ENCODE peak calls at places on chromosome 21, in eight cellular contexts. One of them, this sample, is unnamed.

GRCh38 chr21:33402011-33402979 is 918 bp upstream of the IFNGR2 start:
- DNase-seq in Peyer's patch: peak
- DNase-seq in endothelial cell: peak
- DNase-seq in AG09309: no peak
- DNase-seq in ovary: peak
- DNase-seq in GM23338: peak
- DNase-seq in IMR-90: peak
- DNase-seq in Calu3: no peak
- DNase-seq in this sample: peak

GRCh38 chr21:42737969-42738590 is 84.7 kb downstream of the PDE9A start:
- DNase-seq in IMR-90: no peak
- DNase-seq in ovary: peak
- DNase-seq in AG09309: no peak
- DNase-seq in Peyer's patch: peak
- DNase-seq in GM23338: no peak
- DNase-seq in endothelial cell: no peak
- DNase-seq in Calu3: peak
- DNase-seq in this sample: peak

GRCh38 chr21:28220670-28221069 is 772.0 kb downstream of the LTN1 start:
- DNase-seq in GM23338: no peak
- DNase-seq in endothelial cell: no peak
- DNase-seq in Peyer's patch: no peak
- DNase-seq in AG09309: no peak
- DNase-seq in IMR-90: peak
- DNase-seq in ovary: no peak
- DNase-seq in Calu3: no peak
- DNase-seq in this sample: no peak

GRCh38 chr21:29939859-29940245 is at the start of gene GRIK1:
- DNase-seq in AG09309: no peak
- DNase-seq in ovary: no peak
- DNase-seq in endothelial cell: no peak
- DNase-seq in Calu3: no peak
- DNase-seq in Peyer's patch: no peak
- DNase-seq in GM23338: peak
- DNase-seq in IMR-90: no peak
- DNase-seq in this sample: no peak

GRCh38 chr21:30561264-30561895 is at the start of gene KRTAP19-7:
- DNase-seq in ovary: no peak
- DNase-seq in Calu3: no peak
- DNase-seq in endothelial cell: no peak
- DNase-seq in Peyer's patch: no peak
- DNase-seq in IMR-90: no peak
- DNase-seq in GM23338: no peak
- DNase-seq in AG09309: no peak
- DNase-seq in this sample: no peak

GRCh38 chr21:27528697-27529096 is 561.8 kb upstream of the ADAMTS5 start:
- DNase-seq in GM23338: no peak
- DNase-seq in IMR-90: peak
- DNase-seq in AG09309: no peak
- DNase-seq in ovary: no peak
- DNase-seq in Peyer's patch: no peak
- DNase-seq in endothelial cell: no peak
- DNase-seq in Calu3: no peak
- DNase-seq in this sample: no peak

GRCh38 chr21:33684923-33685560 is 42.7 kb downstream of the ITSN1 start:
- DNase-seq in IMR-90: peak
- DNase-seq in ovary: no peak
- DNase-seq in GM23338: peak
- DNase-seq in endothelial cell: no peak
- DNase-seq in Peyer's patch: no peak
- DNase-seq in AG09309: no peak
- DNase-seq in Calu3: no peak
- DNase-seq in this sample: no peak

GRCh38 chr21:42352433-42353095 is 1.8 kb upstream of the TFF2 start:
- DNase-seq in Peyer's patch: peak
- DNase-seq in Calu3: no peak
- DNase-seq in AG09309: no peak
- DNase-seq in ovary: no peak
- DNase-seq in IMR-90: no peak
- DNase-seq in GM23338: no peak
- DNase-seq in endothelial cell: no peak
- DNase-seq in this sample: no peak

GRCh38 chr21:36535618-36536241 is 55.8 kb upstream of the CLDN14 start:
- DNase-seq in IMR-90: no peak
- DNase-seq in Calu3: no peak
- DNase-seq in Peyer's patch: no peak
- DNase-seq in endothelial cell: no peak
- DNase-seq in AG09309: no peak
- DNase-seq in GM23338: no peak
- DNase-seq in ovary: no peak
- DNase-seq in this sample: no peak

GRCh38 chr21:35428489-35428888 is 379.4 kb upstream of the RUNX1 start:
- DNase-seq in ovary: no peak
- DNase-seq in endothelial cell: no peak
- DNase-seq in IMR-90: no peak
- DNase-seq in Calu3: no peak
- DNase-seq in AG09309: no peak
- DNase-seq in GM23338: peak
- DNase-seq in Peyer's patch: no peak
- DNase-seq in this sample: no peak

GRCh38 chr21:43771698-43772367 is 4.3 kb downstream of the CSTB start:
- DNase-seq in Calu3: no peak
- DNase-seq in endothelial cell: no peak
- DNase-seq in GM23338: no peak
- DNase-seq in Peyer's patch: no peak
- DNase-seq in AG09309: no peak
- DNase-seq in ovary: no peak
- DNase-seq in IMR-90: no peak
- DNase-seq in this sample: no peak

GRCh38 chr21:33760641-33761103 is 118.4 kb downstream of the ITSN1 start:
- DNase-seq in Peyer's patch: no peak
- DNase-seq in IMR-90: peak
- DNase-seq in GM23338: no peak
- DNase-seq in AG09309: peak
- DNase-seq in Calu3: no peak
- DNase-seq in ovary: no peak
- DNase-seq in endothelial cell: no peak
- DNase-seq in this sample: no peak

GRCh38 chr21:34092241-34092921 is 19.0 kb downstream of the MRPS6 start:
- DNase-seq in endothelial cell: no peak
- DNase-seq in AG09309: no peak
- DNase-seq in Peyer's patch: no peak
- DNase-seq in GM23338: peak
- DNase-seq in ovary: no peak
- DNase-seq in IMR-90: no peak
- DNase-seq in Calu3: no peak
- DNase-seq in this sample: no peak

GRCh38 chr21:29083306-29083705 is 9.9 kb upstream of the CCT8 start:
- DNase-seq in AG09309: no peak
- DNase-seq in IMR-90: no peak
- DNase-seq in GM23338: no peak
- DNase-seq in endothelial cell: no peak
- DNase-seq in ovary: no peak
- DNase-seq in Peyer's patch: no peak
- DNase-seq in Calu3: no peak
- DNase-seq in this sample: no peak

GRCh38 chr21:36507397-36508018 is 27.6 kb upstream of the CLDN14 start:
- DNase-seq in Calu3: no peak
- DNase-seq in IMR-90: peak
- DNase-seq in ovary: no peak
- DNase-seq in GM23338: no peak
- DNase-seq in endothelial cell: no peak
- DNase-seq in AG09309: no peak
- DNase-seq in Peyer's patch: no peak
- DNase-seq in this sample: no peak

GRCh38 chr21:44887807-44888580 is 14.5 kb upstream of the PTTG1IP start:
- DNase-seq in endothelial cell: no peak
- DNase-seq in GM23338: no peak
- DNase-seq in AG09309: no peak
- DNase-seq in Calu3: no peak
- DNase-seq in ovary: no peak
- DNase-seq in Peyer's patch: no peak
- DNase-seq in IMR-90: no peak
- DNase-seq in this sample: no peak

GRCh38 chr21:35927262-35927661 is 133.1 kb downstream of the SETD4 start:
- DNase-seq in AG09309: no peak
- DNase-seq in Calu3: no peak
- DNase-seq in GM23338: no peak
- DNase-seq in endothelial cell: no peak
- DNase-seq in IMR-90: no peak
- DNase-seq in ovary: no peak
- DNase-seq in Peyer's patch: no peak
- DNase-seq in this sample: no peak

GRCh38 chr21:15282666-15283065 is 217.9 kb upstream of the NRIP1 start:
- DNase-seq in endothelial cell: no peak
- DNase-seq in ovary: no peak
- DNase-seq in AG09309: no peak
- DNase-seq in Peyer's patch: no peak
- DNase-seq in Calu3: no peak
- DNase-seq in IMR-90: no peak
- DNase-seq in GM23338: no peak
- DNase-seq in this sample: no peak

GRCh38 chr21:43467785-43468184 is 40.9 kb upstream of the SIK1 start:
- DNase-seq in IMR-90: no peak
- DNase-seq in endothelial cell: no peak
- DNase-seq in GM23338: no peak
- DNase-seq in AG09309: no peak
- DNase-seq in ovary: no peak
- DNase-seq in Peyer's patch: peak
- DNase-seq in Calu3: no peak
- DNase-seq in this sample: no peak

GRCh38 chr21:14533555-14534400 is 12.3 kb downstream of the SAMSN1 start:
- DNase-seq in ovary: no peak
- DNase-seq in Calu3: peak
- DNase-seq in endothelial cell: no peak
- DNase-seq in GM23338: no peak
- DNase-seq in Peyer's patch: no peak
- DNase-seq in IMR-90: no peak
- DNase-seq in AG09309: no peak
- DNase-seq in this sample: no peak

GRCh38 chr21:33293811-33294216 is 27.6 kb downstream of the IL10RB start:
- DNase-seq in endothelial cell: no peak
- DNase-seq in AG09309: no peak
- DNase-seq in IMR-90: no peak
- DNase-seq in ovary: no peak
- DNase-seq in Peyer's patch: no peak
- DNase-seq in Calu3: peak
- DNase-seq in GM23338: no peak
- DNase-seq in this sample: no peak

GRCh38 chr21:25281134-25281533 is 326.1 kb downstream of the MRPL39 start:
- DNase-seq in ovary: no peak
- DNase-seq in endothelial cell: no peak
- DNase-seq in Peyer's patch: no peak
- DNase-seq in Calu3: no peak
- DNase-seq in AG09309: no peak
- DNase-seq in IMR-90: no peak
- DNase-seq in GM23338: no peak
- DNase-seq in this sample: no peak

GRCh38 chr21:25280061-25280460 is 327.2 kb downstream of the MRPL39 start:
- DNase-seq in ovary: no peak
- DNase-seq in AG09309: no peak
- DNase-seq in Peyer's patch: no peak
- DNase-seq in endothelial cell: no peak
- DNase-seq in Calu3: no peak
- DNase-seq in IMR-90: no peak
- DNase-seq in GM23338: peak
- DNase-seq in this sample: no peak

GRCh38 chr21:25283720-25284119 is 323.6 kb downstream of the MRPL39 start:
- DNase-seq in IMR-90: peak
- DNase-seq in endothelial cell: peak
- DNase-seq in Calu3: no peak
- DNase-seq in ovary: no peak
- DNase-seq in AG09309: peak
- DNase-seq in GM23338: peak
- DNase-seq in Peyer's patch: no peak
- DNase-seq in this sample: no peak
- TF ChIP-seq CTCF in IMR-90: peak
- TF ChIP-seq CTCF in endothelial cell: peak
- TF ChIP-seq CTCF in Calu3: no peak
- TF ChIP-seq CTCF in ovary: no peak
- TF ChIP-seq CTCF in AG09309: peak
- TF ChIP-seq CTCF in GM23338: peak
- TF ChIP-seq CTCF in Peyer's patch: no peak
- TF ChIP-seq CTCF in this sample: no peak

GRCh38 chr21:17900281-17900989 is 81.3 kb upstream of the C21orf91 start:
- DNase-seq in IMR-90: no peak
- DNase-seq in ovary: no peak
- DNase-seq in Calu3: no peak
- DNase-seq in Peyer's patch: no peak
- DNase-seq in AG09309: no peak
- DNase-seq in GM23338: peak
- DNase-seq in endothelial cell: no peak
- DNase-seq in this sample: no peak
- TF ChIP-seq CTCF in IMR-90: no peak
- TF ChIP-seq CTCF in ovary: no peak
- TF ChIP-seq CTCF in Calu3: no peak
- TF ChIP-seq CTCF in Peyer's patch: no peak
- TF ChIP-seq CTCF in AG09309: no peak
- TF ChIP-seq CTCF in GM23338: peak
- TF ChIP-seq CTCF in endothelial cell: no peak
- TF ChIP-seq CTCF in this sample: no peak

DNA sequence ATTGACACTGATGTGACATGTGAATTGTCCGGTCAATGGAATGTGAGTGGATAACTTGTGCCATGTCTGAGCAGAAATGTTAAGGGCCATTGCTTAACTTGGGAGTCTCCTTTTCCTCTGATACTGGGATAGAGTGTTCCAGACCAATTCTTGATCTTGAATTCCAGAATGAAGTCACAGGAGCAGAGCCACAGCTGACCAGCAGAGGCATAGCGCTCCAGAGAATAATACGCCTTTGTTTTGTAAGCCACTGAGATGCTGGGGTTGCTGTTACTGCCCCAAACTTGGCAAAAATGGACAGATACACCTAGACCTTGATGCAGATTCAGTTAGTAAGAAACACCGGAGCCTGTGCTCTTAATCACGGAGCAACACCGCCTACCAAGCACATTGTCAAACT is 6.3 kb downstream of the KCNJ6 start:
- DNase-seq in endothelial cell: no peak
- DNase-seq in Peyer's patch: no peak
- DNase-seq in IMR-90: no peak
- DNase-seq in AG09309: no peak
- DNase-seq in Calu3: no peak
- DNase-seq in GM23338: peak
- DNase-seq in ovary: no peak
- DNase-seq in this sample: no peak
- TF ChIP-seq CTCF in endothelial cell: peak
- TF ChIP-seq CTCF in Peyer's patch: no peak
- TF ChIP-seq CTCF in IMR-90: no peak
- TF ChIP-seq CTCF in AG09309: no peak
- TF ChIP-seq CTCF in Calu3: no peak
- TF ChIP-seq CTCF in GM23338: peak
- TF ChIP-seq CTCF in ovary: no peak
- TF ChIP-seq CTCF in this sample: no peak

DNA sequence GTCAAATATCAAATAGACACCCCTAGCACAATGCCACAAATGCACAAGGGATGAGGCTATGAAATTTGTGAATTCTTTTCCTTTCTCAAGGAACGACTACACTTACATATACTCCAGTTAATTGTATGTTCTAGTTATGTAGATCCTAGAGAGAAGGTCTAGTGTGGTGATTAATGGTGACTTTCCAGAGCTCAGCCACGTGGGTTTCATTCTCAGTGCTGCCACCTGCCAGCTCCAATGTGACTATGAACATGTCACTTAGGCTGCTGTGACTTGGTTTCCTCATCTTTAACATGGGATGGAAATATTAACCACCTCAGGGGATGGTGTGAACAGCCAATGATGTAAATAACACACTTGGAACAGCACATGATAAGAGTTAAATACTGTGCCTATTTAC is 138.3 kb downstream of the APP start:
- DNase-seq in AG09309: no peak
- DNase-seq in GM23338: no peak
- DNase-seq in IMR-90: no peak
- DNase-seq in Peyer's patch: no peak
- DNase-seq in ovary: no peak
- DNase-seq in endothelial cell: no peak
- DNase-seq in Calu3: no peak
- DNase-seq in this sample: no peak
- TF ChIP-seq CTCF in AG09309: no peak
- TF ChIP-seq CTCF in GM23338: peak
- TF ChIP-seq CTCF in IMR-90: no peak
- TF ChIP-seq CTCF in Peyer's patch: peak
- TF ChIP-seq CTCF in ovary: no peak
- TF ChIP-seq CTCF in endothelial cell: no peak
- TF ChIP-seq CTCF in Calu3: no peak
- TF ChIP-seq CTCF in this sample: no peak

This sample was measured in activated B cell treated with CpG ODN at 0.5 μM for 24 hours.